ENCODE peak calls at places on chromosomes 11 and 22, in nine cellular contexts. One of them, this sample, is unnamed.

GRCh38 chr22:37379085-37379484 is 48.2 kb downstream of the ELFN2 start:
- DNase-seq in HAP-1: no peak
- DNase-seq in astrocyte of the hippocampus: no peak
- DNase-seq in NCI-H460: no peak
- DNase-seq in activated naive CD4-positive, alpha-beta T cell treated with anti-CD3 and anti-CD28 coated beads, Interleukin-2, amount 10 ng/mL, durations not matched to agents 7 days and 5 days: no peak
- DNase-seq in choroid plexus epithelial cell: no peak
- DNase-seq in activated CD4-positive, alpha-beta T cell treated with anti-CD3 and anti-CD28 coated beads, Interleukin-2, amount 50 U/mL, for 1 hour: no peak
- DNase-seq in GM12865: no peak
- DNase-seq in HS-5: no peak
- DNase-seq in this sample: no peak

GRCh38 chr22:50171319-50171964 is 911 bp downstream of the PANX2 start:
- DNase-seq in HAP-1: no peak
- DNase-seq in astrocyte of the hippocampus: no peak
- DNase-seq in NCI-H460: no peak
- DNase-seq in activated naive CD4-positive, alpha-beta T cell treated with anti-CD3 and anti-CD28 coated beads, Interleukin-2, amount 10 ng/mL, durations not matched to agents 7 days and 5 days: no peak
- DNase-seq in choroid plexus epithelial cell: no peak
- DNase-seq in activated CD4-positive, alpha-beta T cell treated with anti-CD3 and anti-CD28 coated beads, Interleukin-2, amount 50 U/mL, for 1 hour: no peak
- DNase-seq in GM12865: no peak
- DNase-seq in HS-5: no peak
- DNase-seq in this sample: no peak

GRCh38 chr11:1875093-1875785 is 16.5 kb downstream of the PRR33 start:
- DNase-seq in HAP-1: no peak
- DNase-seq in astrocyte of the hippocampus: no peak
- DNase-seq in NCI-H460: no peak
- DNase-seq in activated naive CD4-positive, alpha-beta T cell treated with anti-CD3 and anti-CD28 coated beads, Interleukin-2, amount 10 ng/mL, durations not matched to agents 7 days and 5 days: no peak
- DNase-seq in choroid plexus epithelial cell: no peak
- DNase-seq in activated CD4-positive, alpha-beta T cell treated with anti-CD3 and anti-CD28 coated beads, Interleukin-2, amount 50 U/mL, for 1 hour: no peak
- DNase-seq in GM12865: no peak
- DNase-seq in HS-5: no peak
- DNase-seq in this sample: no peak

GRCh38 chr11:10310301-10310841 is 5.5 kb downstream of the ADM start:
- DNase-seq in HAP-1: no peak
- DNase-seq in astrocyte of the hippocampus: no peak
- DNase-seq in NCI-H460: no peak
- DNase-seq in activated naive CD4-positive, alpha-beta T cell treated with anti-CD3 and anti-CD28 coated beads, Interleukin-2, amount 10 ng/mL, durations not matched to agents 7 days and 5 days: no peak
- DNase-seq in choroid plexus epithelial cell: peak; percentile 77
- DNase-seq in activated CD4-positive, alpha-beta T cell treated with anti-CD3 and anti-CD28 coated beads, Interleukin-2, amount 50 U/mL, for 1 hour: no peak
- DNase-seq in GM12865: peak; percentile 74
- DNase-seq in HS-5: peak; percentile 83
- DNase-seq in this sample: no peak

GRCh38 chr11:108093128-108093904 is 28.1 kb upstream of the ACAT1 start:
- DNase-seq in HAP-1: no peak
- DNase-seq in astrocyte of the hippocampus: no peak
- DNase-seq in NCI-H460: no peak
- DNase-seq in activated naive CD4-positive, alpha-beta T cell treated with anti-CD3 and anti-CD28 coated beads, Interleukin-2, amount 10 ng/mL, durations not matched to agents 7 days and 5 days: no peak
- DNase-seq in choroid plexus epithelial cell: peak; percentile 72
- DNase-seq in activated CD4-positive, alpha-beta T cell treated with anti-CD3 and anti-CD28 coated beads, Interleukin-2, amount 50 U/mL, for 1 hour: no peak
- DNase-seq in GM12865: no peak
- DNase-seq in HS-5: no peak
- DNase-seq in this sample: no peak

GRCh38 chr22:40183029-40183581 is 5.4 kb downstream of the TNRC6B start:
- DNase-seq in HAP-1: peak; percentile 96
- DNase-seq in astrocyte of the hippocampus: peak; percentile 91
- DNase-seq in NCI-H460: no peak
- DNase-seq in activated naive CD4-positive, alpha-beta T cell treated with anti-CD3 and anti-CD28 coated beads, Interleukin-2, amount 10 ng/mL, durations not matched to agents 7 days and 5 days: peak; percentile 33
- DNase-seq in choroid plexus epithelial cell: peak; percentile 93
- DNase-seq in activated CD4-positive, alpha-beta T cell treated with anti-CD3 and anti-CD28 coated beads, Interleukin-2, amount 50 U/mL, for 1 hour: no peak
- DNase-seq in GM12865: no peak
- DNase-seq in HS-5: no peak
- DNase-seq in this sample: no peak

GRCh38 chr11:22792497-22792896 is 37.1 kb downstream of the SVIP start:
- DNase-seq in HAP-1: no peak
- DNase-seq in astrocyte of the hippocampus: peak; percentile 29
- DNase-seq in NCI-H460: peak; percentile 44
- DNase-seq in activated naive CD4-positive, alpha-beta T cell treated with anti-CD3 and anti-CD28 coated beads, Interleukin-2, amount 10 ng/mL, durations not matched to agents 7 days and 5 days: no peak
- DNase-seq in choroid plexus epithelial cell: peak; percentile 43
- DNase-seq in activated CD4-positive, alpha-beta T cell treated with anti-CD3 and anti-CD28 coated beads, Interleukin-2, amount 50 U/mL, for 1 hour: no peak
- DNase-seq in GM12865: no peak
- DNase-seq in HS-5: peak; percentile 67
- DNase-seq in this sample: no peak

GRCh38 chr22:46994265-46994664 is 231.8 kb downstream of the TBC1D22A start:
- DNase-seq in HAP-1: no peak
- DNase-seq in astrocyte of the hippocampus: no peak
- DNase-seq in NCI-H460: no peak
- DNase-seq in activated naive CD4-positive, alpha-beta T cell treated with anti-CD3 and anti-CD28 coated beads, Interleukin-2, amount 10 ng/mL, durations not matched to agents 7 days and 5 days: no peak
- DNase-seq in choroid plexus epithelial cell: no peak
- DNase-seq in activated CD4-positive, alpha-beta T cell treated with anti-CD3 and anti-CD28 coated beads, Interleukin-2, amount 50 U/mL, for 1 hour: no peak
- DNase-seq in GM12865: no peak
- DNase-seq in HS-5: no peak
- DNase-seq in this sample: no peak

GRCh38 chr11:9922806-9923205 is 258.9 kb downstream of the SWAP70 start:
- DNase-seq in HAP-1: no peak
- DNase-seq in astrocyte of the hippocampus: peak; percentile 18
- DNase-seq in NCI-H460: no peak
- DNase-seq in activated naive CD4-positive, alpha-beta T cell treated with anti-CD3 and anti-CD28 coated beads, Interleukin-2, amount 10 ng/mL, durations not matched to agents 7 days and 5 days: no peak
- DNase-seq in choroid plexus epithelial cell: peak; percentile 33
- DNase-seq in activated CD4-positive, alpha-beta T cell treated with anti-CD3 and anti-CD28 coated beads, Interleukin-2, amount 50 U/mL, for 1 hour: no peak
- DNase-seq in GM12865: no peak
- DNase-seq in HS-5: no peak
- DNase-seq in this sample: no peak

GRCh38 chr11:106281455-106282173 is 204.2 kb downstream of the AASDHPPT start:
- DNase-seq in HAP-1: no peak
- DNase-seq in astrocyte of the hippocampus: peak; percentile 54
- DNase-seq in NCI-H460: peak; percentile 8
- DNase-seq in activated naive CD4-positive, alpha-beta T cell treated with anti-CD3 and anti-CD28 coated beads, Interleukin-2, amount 10 ng/mL, durations not matched to agents 7 days and 5 days: no peak
- DNase-seq in choroid plexus epithelial cell: peak; percentile 94
- DNase-seq in activated CD4-positive, alpha-beta T cell treated with anti-CD3 and anti-CD28 coated beads, Interleukin-2, amount 50 U/mL, for 1 hour: no peak
- DNase-seq in GM12865: no peak
- DNase-seq in HS-5: peak; percentile 86
- DNase-seq in this sample: no peak

GRCh38 chr11:35147273-35147672 is 8.3 kb downstream of the CD44 start:
- DNase-seq in HAP-1: no peak
- DNase-seq in astrocyte of the hippocampus: no peak
- DNase-seq in NCI-H460: no peak
- DNase-seq in activated naive CD4-positive, alpha-beta T cell treated with anti-CD3 and anti-CD28 coated beads, Interleukin-2, amount 10 ng/mL, durations not matched to agents 7 days and 5 days: no peak
- DNase-seq in choroid plexus epithelial cell: no peak
- DNase-seq in activated CD4-positive, alpha-beta T cell treated with anti-CD3 and anti-CD28 coated beads, Interleukin-2, amount 50 U/mL, for 1 hour: no peak
- DNase-seq in GM12865: no peak
- DNase-seq in HS-5: no peak
- DNase-seq in this sample: no peak

GRCh38 chr11:74593463-74593862 is 1.1 kb downstream of the POLD3 start:
- DNase-seq in HAP-1: no peak
- DNase-seq in astrocyte of the hippocampus: no peak
- DNase-seq in NCI-H460: no peak
- DNase-seq in activated naive CD4-positive, alpha-beta T cell treated with anti-CD3 and anti-CD28 coated beads, Interleukin-2, amount 10 ng/mL, durations not matched to agents 7 days and 5 days: no peak
- DNase-seq in choroid plexus epithelial cell: no peak
- DNase-seq in activated CD4-positive, alpha-beta T cell treated with anti-CD3 and anti-CD28 coated beads, Interleukin-2, amount 50 U/mL, for 1 hour: no peak
- DNase-seq in GM12865: no peak
- DNase-seq in HS-5: no peak
- DNase-seq in this sample: no peak

GRCh38 chr11:32469791-32470190 is 34.5 kb upstream of the WT1 start:
- DNase-seq in HAP-1: no peak
- DNase-seq in astrocyte of the hippocampus: no peak
- DNase-seq in NCI-H460: no peak
- DNase-seq in activated naive CD4-positive, alpha-beta T cell treated with anti-CD3 and anti-CD28 coated beads, Interleukin-2, amount 10 ng/mL, durations not matched to agents 7 days and 5 days: no peak
- DNase-seq in choroid plexus epithelial cell: no peak
- DNase-seq in activated CD4-positive, alpha-beta T cell treated with anti-CD3 and anti-CD28 coated beads, Interleukin-2, amount 50 U/mL, for 1 hour: no peak
- DNase-seq in GM12865: no peak
- DNase-seq in HS-5: no peak
- DNase-seq in this sample: no peak

GRCh38 chr11:30753994-30754393 is 167.8 kb upstream of the MPPED2 start:
- DNase-seq in HAP-1: no peak
- DNase-seq in astrocyte of the hippocampus: no peak
- DNase-seq in NCI-H460: no peak
- DNase-seq in activated naive CD4-positive, alpha-beta T cell treated with anti-CD3 and anti-CD28 coated beads, Interleukin-2, amount 10 ng/mL, durations not matched to agents 7 days and 5 days: no peak
- DNase-seq in choroid plexus epithelial cell: no peak
- DNase-seq in activated CD4-positive, alpha-beta T cell treated with anti-CD3 and anti-CD28 coated beads, Interleukin-2, amount 50 U/mL, for 1 hour: no peak
- DNase-seq in GM12865: no peak
- DNase-seq in HS-5: no peak
- DNase-seq in this sample: no peak

GRCh38 chr11:14148653-14149273 is 186.2 kb downstream of the SPON1 start:
- DNase-seq in HAP-1: peak; percentile 5
- DNase-seq in astrocyte of the hippocampus: peak; percentile 49
- DNase-seq in NCI-H460: peak; percentile 44
- DNase-seq in activated naive CD4-positive, alpha-beta T cell treated with anti-CD3 and anti-CD28 coated beads, Interleukin-2, amount 10 ng/mL, durations not matched to agents 7 days and 5 days: no peak
- DNase-seq in choroid plexus epithelial cell: peak; percentile 54
- DNase-seq in activated CD4-positive, alpha-beta T cell treated with anti-CD3 and anti-CD28 coated beads, Interleukin-2, amount 50 U/mL, for 1 hour: no peak
- DNase-seq in GM12865: peak; percentile 14
- DNase-seq in HS-5: peak; percentile 14
- DNase-seq in this sample: no peak

GRCh38 chr11:5280582-5281102 is 10.9 kb upstream of the HBE1 start:
- DNase-seq in HAP-1: no peak
- DNase-seq in astrocyte of the hippocampus: peak; percentile 90
- DNase-seq in NCI-H460: peak; percentile 94
- DNase-seq in activated naive CD4-positive, alpha-beta T cell treated with anti-CD3 and anti-CD28 coated beads, Interleukin-2, amount 10 ng/mL, durations not matched to agents 7 days and 5 days: peak; percentile 22
- DNase-seq in choroid plexus epithelial cell: peak; percentile 99
- DNase-seq in activated CD4-positive, alpha-beta T cell treated with anti-CD3 and anti-CD28 coated beads, Interleukin-2, amount 50 U/mL, for 1 hour: peak; percentile 0
- DNase-seq in GM12865: peak; percentile 79
- DNase-seq in HS-5: peak; percentile 100
- DNase-seq in this sample: no peak

GRCh38 chr22:43996170-43996980 is 27.7 kb upstream of the PARVB start:
- DNase-seq in HAP-1: no peak
- DNase-seq in astrocyte of the hippocampus: no peak
- DNase-seq in NCI-H460: no peak
- DNase-seq in activated naive CD4-positive, alpha-beta T cell treated with anti-CD3 and anti-CD28 coated beads, Interleukin-2, amount 10 ng/mL, durations not matched to agents 7 days and 5 days: peak; percentile 82
- DNase-seq in choroid plexus epithelial cell: no peak
- DNase-seq in activated CD4-positive, alpha-beta T cell treated with anti-CD3 and anti-CD28 coated beads, Interleukin-2, amount 50 U/mL, for 1 hour: peak; percentile 57
- DNase-seq in GM12865: peak; percentile 84
- DNase-seq in HS-5: no peak
- DNase-seq in this sample: no peak

GRCh38 chr11:85748455-85748891 is 62.5 kb downstream of the SYTL2 start:
- DNase-seq in HAP-1: peak; percentile 17
- DNase-seq in astrocyte of the hippocampus: no peak
- DNase-seq in NCI-H460: no peak
- DNase-seq in activated naive CD4-positive, alpha-beta T cell treated with anti-CD3 and anti-CD28 coated beads, Interleukin-2, amount 10 ng/mL, durations not matched to agents 7 days and 5 days: no peak
- DNase-seq in choroid plexus epithelial cell: no peak
- DNase-seq in activated CD4-positive, alpha-beta T cell treated with anti-CD3 and anti-CD28 coated beads, Interleukin-2, amount 50 U/mL, for 1 hour: no peak
- DNase-seq in GM12865: no peak
- DNase-seq in HS-5: no peak
- DNase-seq in this sample: no peak

This sample was measured in NCI-H1048.